ENCODE peak calls at places on chromosomes 4 and X, in four cellular contexts. E is GM19239; P is stimulated activated CD4-positive, alpha-beta T cell treated with anti-CD3 and anti-CD28 coated beads, Interleukin-15, amount 100 ng/mL, for 1 hour; L is cardiac fibroblast. N is an unnamed sample.

GRCh38 chrX:19514791-19515614 is at the start of gene MAP3K15:
- DNase-seq in E (peak), P (no peak), L (peak), N (peak)

GRCh38 chr4:3666263-3666662 is 99.9 kb upstream of the ADRA2C start:
- DNase-seq in L (no peak), E (no peak), P (no peak), N (no peak)

GRCh38 chr4:165874072-165874798 is 1.2 kb downstream of the TLL1 start:
- DNase-seq in L (peak), P (no peak), E (no peak), N (peak)

GRCh38 chr4:20430555-20430954 is 178.8 kb downstream of the SLIT2 start:
- DNase-seq in L (peak), E (no peak), P (no peak), N (no peak)

GRCh38 chr4:174550541-174550940 is 28.3 kb upstream of the HPGD start:
- DNase-seq in P (no peak), E (no peak), L (no peak), N (no peak)

GRCh38 chr4:54543088-54543795 is 114.5 kb upstream of the KIT start:
- DNase-seq in P (no peak), L (peak), E (no peak), N (peak)

GRCh38 chrX:103607385-103608304 is at the start of gene TCEAL3:
- DNase-seq in P (no peak), L (peak), E (peak), N (peak)

GRCh38 chr4:109658871-109659410 is 44.3 kb downstream of the CASP6 start:
- DNase-seq in P (no peak), E (no peak), L (peak), N (peak)

GRCh38 chr4:147733614-147734344 is 1.9 kb downstream of the ARHGAP10 start:
- DNase-seq in L (peak), E (no peak), P (no peak), N (peak)

GRCh38 chrX:23554304-23554703 is 113.0 kb upstream of the PRDX4 start:
- DNase-seq in E (no peak), L (peak), P (no peak), N (peak)

GRCh38 chrX:7270018-7270417 is 122.1 kb upstream of the PUDP start:
- DNase-seq in L (peak), P (no peak), E (no peak), N (peak)

GRCh38 chr4:4585012-4585670 is 43.3 kb upstream of the STX18 start:
- DNase-seq in P (no peak), L (peak), E (no peak), N (peak)

GRCh38 chr4:25457053-25457715 is 80.1 kb downstream of the ANAPC4 start:
- DNase-seq in P (no peak), L (peak), E (no peak), N (peak)

GRCh38 chr4:154984616-154985015 is 203.5 kb downstream of the RBM46 start:
- DNase-seq in E (no peak), L (no peak), P (no peak), N (no peak)

GRCh38 chr4:2292679-2293108 is 30.8 kb upstream of the MXD4 start:
- DNase-seq in L (peak), E (no peak), P (no peak), N (peak)

GRCh38 chr4:173860079-173860478 is 330.1 kb upstream of the HAND2 start:
- DNase-seq in P (no peak), E (no peak), L (no peak), N (no peak)

GRCh38 chrX:49829016-49829415 is at the start of gene PAGE4:
- DNase-seq in P (no peak), E (no peak), L (no peak), N (no peak)

GRCh38 chrX:10177620-10178019 is 20.8 kb downstream of the CLCN4 start:
- DNase-seq in L (no peak), P (no peak), E (no peak), N (peak)

GRCh38 chr4:7381221-7381889 is 53.4 kb downstream of the PSAPL1 start:
- DNase-seq in E (no peak), P (no peak), L (no peak), N (no peak)

GRCh38 chrX:80335062-80335830 is 85.0 kb upstream of the TENT5D start:
- DNase-seq in E (no peak), P (no peak), L (no peak), N (no peak)

GRCh38 chrX:19624754-19625153 is 109.4 kb upstream of the MAP3K15 start:
- DNase-seq in P (no peak), L (peak), E (no peak), N (peak)

GRCh38 chrX:33735182-33735581 is 396.9 kb downstream of the FAM47A start:
- DNase-seq in L (no peak), P (no peak), E (no peak), N (no peak)

GRCh38 chr4:151266542-151266941 is 10.4 kb upstream of the PRSS48 start:
- DNase-seq in L (peak), P (no peak), E (no peak), N (no peak)

GRCh38 chr4:185932491-185932890 is 120.5 kb upstream of the SORBS2 start:
- DNase-seq in P (no peak), E (no peak), L (peak), N (no peak)

GRCh38 chrX:151402719-151403390 is 5.8 kb downstream of the VMA21 start:
- DNase-seq in E (no peak), P (no peak), L (no peak), N (no peak)

GRCh38 chr4:183240581-183241321 is 79.3 kb downstream of the CLDN22 start:
- DNase-seq in L (no peak), E (no peak), P (no peak), N (peak)

GRCh38 chrX:54358424-54359211 is 772 bp upstream of the WNK3 start:
- DNase-seq in L (peak), P (peak), E (no peak), N (peak)

GRCh38 chr4:72031868-72032619 is at the start of gene NPFFR2:
- DNase-seq in E (no peak), L (peak), P (no peak), N (peak)

GRCh38 chr4:78864405-78865024 is 74.7 kb downstream of the PAQR3 start:
- DNase-seq in P (no peak), E (no peak), L (peak), N (peak)

GRCh38 chr4:14787894-14788293 is 214.4 kb upstream of the CPEB2 start:
- DNase-seq in P (no peak), L (peak), E (no peak), N (no peak)

GRCh38 chrX:110244951-110245480 is 72.9 kb downstream of the AMMECR1 start:
- DNase-seq in E (no peak), L (no peak), P (no peak), N (no peak)

GRCh38 chrX:11968470-11968869 is 169.8 kb upstream of the FRMPD4 start:
- DNase-seq in P (no peak), E (no peak), L (peak), N (no peak)

N was measured in fibroblast of villous mesenchyme.